ENCODE peak calls at places on chromosomes 7 and 10, in six cellular contexts. R is neural progenitor cell, I is breast epithelium, B is GM12878, W is MCF 10A, Z is IMR-90. N is an unnamed sample.

GRCh38 chr7:147999962-148000361 is 590.6 kb upstream of the C7orf33 start:
- DNase-seq in R (no peak), I (no peak), B (no peak), W (no peak), Z (no peak), N (no peak)

GRCh38 chr10:80581469-80581835 is 43.8 kb downstream of the SH2D4B start:
- DNase-seq in R (no peak), I (no peak), B (no peak), W (no peak), Z (no peak), N (no peak)

GRCh38 chr7:70072220-70072619 is 473.9 kb downstream of the AUTS2 start:
- DNase-seq in R (no peak), I (no peak), B (no peak), W (no peak), Z (peak), N (no peak)

GRCh38 chr10:62217683-62218082 is 51.0 kb downstream of the RTKN2 start:
- DNase-seq in R (no peak), I (no peak), B (no peak), W (no peak), Z (no peak), N (no peak)

GRCh38 chr7:64793106-64793755 is 997 bp upstream of the ZNF138 start:
- DNase-seq in R (no peak), I (no peak), B (no peak), W (no peak), Z (peak), N (peak)

GRCh38 chr7:132361146-132361545 is 215.1 kb downstream of the PLXNA4 start:
- DNase-seq in R (no peak), I (no peak), B (no peak), W (no peak), Z (no peak), N (no peak)

GRCh38 chr10:123642697-123643096 is 23.5 kb upstream of the GPR26 start:
- DNase-seq in R (no peak), I (no peak), B (no peak), W (no peak), Z (no peak), N (no peak)

GRCh38 chr10:507908-508444 is 181.5 kb downstream of the DIP2C start:
- DNase-seq in R (no peak), I (peak), B (no peak), W (no peak), Z (no peak), N (no peak)

GRCh38 chr7:101804642-101805401 is 12.6 kb upstream of the CUX1 start:
- DNase-seq in R (peak), I (no peak), B (no peak), W (peak), Z (no peak), N (no peak)

GRCh38 chr10:66827353-66827752 is 98.5 kb upstream of the LRRTM3 start:
- DNase-seq in R (no peak), I (no peak), B (no peak), W (peak), Z (peak), N (no peak)

GRCh38 chr10:78515037-78515872 is 481.6 kb downstream of the RPS24 start:
- DNase-seq in R (no peak), I (no peak), B (no peak), W (no peak), Z (no peak), N (no peak)

GRCh38 chr7:30998180-30998579 is 34.4 kb downstream of the GHRHR start:
- DNase-seq in R (no peak), I (no peak), B (no peak), W (no peak), Z (no peak), N (peak)

DNA sequence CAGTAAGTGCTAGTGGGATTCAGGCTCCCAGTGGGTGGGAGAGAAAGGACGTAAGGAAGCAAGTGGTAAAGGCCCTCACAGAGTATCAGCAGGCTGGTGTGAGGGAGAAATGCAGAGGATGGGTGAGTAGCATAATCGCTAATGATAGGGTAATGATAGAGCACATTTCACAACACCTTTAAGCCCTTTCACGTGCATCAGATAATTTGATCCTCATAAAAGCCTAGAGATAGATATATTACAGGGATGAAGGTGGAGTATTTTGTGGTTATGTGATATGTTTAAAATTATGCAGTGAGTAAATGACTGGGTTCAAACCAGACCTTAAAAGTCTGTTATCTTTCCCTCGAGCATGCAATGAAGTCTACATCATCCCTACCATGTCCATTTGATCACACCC is 10.3 kb downstream of the LEP start:
- DNase-seq in R (no peak), I (no peak), B (no peak), W (no peak), Z (no peak), N (no peak)
- TF ChIP-seq CTCF in R (no peak), I (no peak), B (no peak), W (no peak), Z (no peak), N (no peak)

DNA sequence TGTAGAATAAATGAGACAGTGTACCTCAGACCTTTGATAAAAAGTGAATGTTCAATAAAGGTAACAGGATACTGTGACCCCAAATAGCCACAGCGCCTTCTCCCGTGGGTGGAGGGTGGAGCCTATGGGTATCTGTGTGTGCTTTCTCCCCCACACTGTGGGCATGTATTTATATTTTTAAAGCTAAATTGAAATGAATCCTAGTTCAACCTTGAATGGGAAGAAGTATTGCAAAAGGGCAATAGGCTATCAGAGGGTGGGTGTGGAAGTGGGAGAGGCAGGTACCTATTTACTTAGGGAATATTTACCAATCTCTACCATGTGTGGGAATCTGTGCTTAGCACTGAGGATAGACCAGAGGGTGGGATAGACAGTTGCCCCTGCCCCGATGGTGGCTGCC is 68.9 kb downstream of the PFKFB3 start:
- DNase-seq in R (no peak), I (no peak), B (no peak), W (no peak), Z (no peak), N (no peak)
- TF ChIP-seq CTCF in R (no peak), I (no peak), B (no peak), W (no peak), Z (no peak), N (no peak)

GRCh38 chr10:130739757-130740145 is 571.8 kb downstream of the TCERG1L start:
- DNase-seq in R (no peak), I (peak), B (no peak), W (no peak), Z (no peak), N (no peak)

GRCh38 chr10:130740166-130740565 is 571.4 kb downstream of the TCERG1L start:
- DNase-seq in R (no peak), I (peak), B (no peak), W (no peak), Z (no peak), N (no peak)

GRCh38 chr10:130741901-130742625 is 569.5 kb downstream of the TCERG1L start:
- DNase-seq in R (no peak), I (no peak), B (no peak), W (no peak), Z (no peak), N (no peak)

GRCh38 chr10:130739016-130739756 is 572.3 kb downstream of the TCERG1L start:
- DNase-seq in R (no peak), I (peak), B (no peak), W (no peak), Z (no peak), N (no peak)

DNA sequence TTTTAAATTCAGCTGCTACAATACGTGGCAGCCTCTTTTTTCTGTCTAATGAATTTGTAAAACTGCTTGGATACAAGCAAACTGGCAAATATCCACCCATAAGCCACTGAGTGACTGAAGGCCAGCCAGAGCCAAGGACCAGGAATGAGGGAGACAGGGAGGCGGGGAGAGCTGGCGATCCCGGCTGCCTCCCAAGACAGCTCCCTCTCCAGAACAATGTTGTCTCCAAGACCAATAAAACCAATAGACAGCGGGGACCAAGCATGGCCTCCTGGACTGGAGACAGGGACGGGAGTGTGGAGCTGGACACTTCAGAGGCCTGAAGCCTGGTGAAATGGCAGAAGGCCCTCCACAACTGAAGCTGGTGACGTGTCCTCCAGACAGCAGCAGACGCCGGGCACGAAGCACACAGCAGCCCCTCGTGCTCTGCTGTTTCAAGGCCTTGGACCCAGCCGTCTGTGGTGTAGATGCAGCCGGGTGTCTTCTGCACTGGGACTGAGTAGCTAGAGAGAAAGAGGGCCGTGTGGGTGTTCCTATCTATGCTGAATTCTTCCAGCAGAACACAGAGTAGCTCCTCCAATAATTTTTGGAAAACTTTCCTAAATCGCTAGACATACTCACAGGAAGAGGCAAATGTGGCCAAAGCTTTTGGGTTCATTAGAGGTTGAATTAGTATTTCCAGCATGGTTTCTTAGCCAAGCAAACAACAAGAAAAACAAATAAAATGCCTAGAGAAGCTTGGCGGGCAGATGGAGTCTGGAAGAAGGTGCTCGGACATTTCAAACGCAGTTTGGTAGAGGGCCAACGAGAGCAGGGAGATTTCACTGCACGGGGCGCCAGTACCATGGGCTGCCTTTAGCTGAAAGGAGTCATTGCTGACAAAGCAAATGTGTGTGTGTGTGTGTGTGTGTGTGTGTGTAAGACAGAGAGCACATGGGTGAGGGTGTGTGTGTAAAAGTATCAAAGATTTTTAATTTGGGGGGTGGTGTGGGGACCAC is 570.4 kb downstream of the TCERG1L start:
- DNase-seq in R (no peak), I (peak), B (no peak), W (no peak), Z (no peak), N (no peak)
- TF ChIP-seq CTCF in R (no peak), I (no peak), B (no peak), W (no peak), Z (no peak), N (no peak)

DNA sequence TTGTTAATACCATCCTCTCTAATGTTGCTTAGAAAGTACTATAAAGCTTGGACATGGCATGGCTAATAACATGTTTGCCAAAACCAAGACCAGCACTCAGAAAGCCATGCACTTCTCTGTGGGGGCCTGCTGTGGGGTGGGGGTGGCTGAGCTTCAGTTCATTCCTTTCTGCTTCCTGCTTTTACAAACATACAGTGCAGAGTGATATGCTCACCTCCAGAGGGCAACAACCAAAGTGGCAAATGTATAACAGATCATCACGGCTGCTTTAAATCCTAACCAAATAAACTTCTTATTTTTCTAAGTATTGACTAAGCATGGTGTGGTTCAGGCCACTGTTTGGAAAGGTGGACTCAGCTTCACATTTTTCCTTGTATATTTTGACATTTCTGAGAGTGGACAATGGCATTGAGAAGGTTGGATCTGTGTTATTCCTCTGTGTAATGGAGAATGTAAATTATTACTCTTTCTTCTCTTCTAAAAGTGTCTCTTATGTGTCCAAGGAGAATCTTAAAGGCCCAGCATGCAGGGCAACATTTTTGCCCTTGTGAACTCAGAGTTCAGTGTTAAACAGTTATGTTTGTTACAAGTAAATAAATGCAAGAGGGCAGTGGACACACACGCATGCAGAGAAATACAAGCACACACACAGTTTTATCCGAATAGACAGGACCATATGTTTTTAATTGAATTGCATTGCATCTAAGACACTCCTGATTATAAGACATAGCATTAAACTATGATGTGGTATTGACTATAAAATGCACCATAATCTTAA is 186.1 kb downstream of the HERPUD2 start:
- DNase-seq in R (no peak), I (no peak), B (no peak), W (no peak), Z (no peak), N (peak)
- TF ChIP-seq CTCF in R (no peak), I (no peak), B (no peak), W (no peak), Z (no peak), N (peak)

GRCh38 chr7:143492043-143492471 is 14.4 kb downstream of the TAS2R41 start:
- DNase-seq in R (no peak), I (no peak), B (no peak), W (peak), Z (peak), N (peak)

GRCh38 chr7:143495806-143496672 is 18.4 kb downstream of the TAS2R41 start:
- DNase-seq in R (no peak), I (no peak), B (no peak), W (no peak), Z (no peak), N (no peak)

GRCh38 chr7:143493755-143494154 is 16.1 kb downstream of the TAS2R41 start:
- DNase-seq in R (no peak), I (no peak), B (no peak), W (no peak), Z (no peak), N (no peak)

GRCh38 chr7:143492799-143493568 is 15.3 kb downstream of the TAS2R41 start:
- DNase-seq in R (no peak), I (no peak), B (no peak), W (peak), Z (peak), N (no peak)

DNA sequence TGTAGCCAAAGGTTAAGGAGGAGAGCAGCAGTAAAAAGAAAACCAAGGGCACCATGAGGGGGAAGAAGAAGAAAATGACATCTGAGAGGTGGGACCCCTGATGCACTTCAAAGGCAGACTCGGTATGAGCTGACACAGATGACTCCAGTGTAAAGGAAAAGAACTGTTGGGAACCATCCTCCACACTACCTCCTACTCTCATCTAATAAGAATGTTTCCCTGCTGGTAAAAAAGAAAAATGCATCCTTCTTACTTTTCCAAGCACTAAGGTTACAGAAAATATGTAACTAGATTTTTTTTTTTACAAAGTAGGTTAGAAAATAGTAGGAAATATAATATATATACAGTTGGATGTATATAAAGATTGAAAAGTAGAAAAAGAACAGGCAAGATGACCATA is 16.9 kb downstream of the TAS2R41 start:
- DNase-seq in R (no peak), I (no peak), B (no peak), W (no peak), Z (peak), N (no peak)
- TF ChIP-seq CTCF in R (no peak), I (no peak), B (no peak), W (no peak), Z (peak), N (no peak)

GRCh38 chr7:151709141-151710038 is 167.5 kb downstream of the PRKAG2 start:
- DNase-seq in R (no peak), I (no peak), B (no peak), W (no peak), Z (peak), N (no peak)

GRCh38 chr7:151706568-151707469 is 170.1 kb downstream of the PRKAG2 start:
- DNase-seq in R (no peak), I (no peak), B (no peak), W (peak), Z (peak), N (no peak)

GRCh38 chr7:151705744-151706567 is 171.0 kb downstream of the PRKAG2 start:
- DNase-seq in R (peak), I (no peak), B (no peak), W (peak), Z (peak), N (peak)

GRCh38 chr7:151708610-151709009 is 168.3 kb downstream of the PRKAG2 start:
- DNase-seq in R (no peak), I (no peak), B (no peak), W (no peak), Z (no peak), N (no peak)

GRCh38 chr7:151707757-151708156 is 169.2 kb downstream of the PRKAG2 start:
- DNase-seq in R (no peak), I (no peak), B (no peak), W (no peak), Z (no peak), N (no peak)
- TF ChIP-seq CTCF in R (peak), I (no peak), B (no peak), W (no peak), Z (no peak), N (no peak)

GRCh38 chr10:112360308-112361270 is 13.3 kb upstream of the ACSL5 start:
- DNase-seq in R (no peak), I (peak), B (no peak), W (peak), Z (peak), N (no peak)

GRCh38 chr10:112362833-112363232 is 11.1 kb upstream of the ACSL5 start:
- DNase-seq in R (no peak), I (no peak), B (no peak), W (peak), Z (no peak), N (no peak)

GRCh38 chr10:112363696-112364688 is 9.9 kb upstream of the ACSL5 start:
- DNase-seq in R (no peak), I (no peak), B (no peak), W (no peak), Z (no peak), N (no peak)

GRCh38 chr10:112359606-112360307 is 14.2 kb upstream of the ACSL5 start:
- DNase-seq in R (no peak), I (no peak), B (no peak), W (no peak), Z (no peak), N (no peak)

GRCh38 chr10:112361951-112362770 is 11.8 kb upstream of the ACSL5 start:
- DNase-seq in R (no peak), I (no peak), B (no peak), W (peak), Z (peak), N (no peak)
- TF ChIP-seq CTCF in R (no peak), I (no peak), B (no peak), W (no peak), Z (no peak), N (no peak)

DNA sequence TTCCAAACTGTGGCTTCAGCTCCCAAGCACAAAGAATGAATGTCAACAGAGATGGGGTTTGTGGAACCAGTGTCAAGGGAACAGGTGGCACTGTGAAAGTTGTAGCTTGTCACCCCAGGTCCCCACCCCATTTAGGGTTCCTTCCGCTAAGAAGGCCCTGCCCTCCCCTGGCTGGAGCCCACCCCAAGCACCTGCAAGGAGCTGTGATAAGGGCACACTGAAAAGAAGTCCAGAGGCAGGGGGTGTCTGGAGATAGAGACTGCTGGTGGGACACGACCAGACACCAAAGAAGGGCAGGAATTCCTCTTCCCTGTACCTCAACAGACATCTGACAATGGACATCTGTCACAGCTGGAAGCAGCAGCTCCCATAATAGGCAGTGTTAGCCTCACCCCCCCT is 4.5 kb downstream of the GRID1 start:
- DNase-seq in R (no peak), I (peak), B (no peak), W (no peak), Z (no peak), N (no peak)
- TF ChIP-seq CTCF in R (no peak), I (no peak), B (no peak), W (no peak), Z (no peak), N (no peak)